ENCODE peak calls at places on chromosomes 11 and 22, in eight cellular contexts. Z, T, C, I, K, M, H and D are unnamed samples.

GRCh38 chr11:114195981-114196731 is 100.0 kb upstream of the NNMT start:
- DNase-seq in Z (no peak), T (no peak), C (peak), I (no peak), K (peak), M (no peak), H (no peak), D (no peak)

GRCh38 chr11:65843811-65844210 is 10.0 kb downstream of the SNX32 start:
- DNase-seq in Z (no peak), T (no peak), C (no peak), I (no peak), K (no peak), M (no peak), H (no peak), D (no peak)

GRCh38 chr11:95092549-95093324 is 3.1 kb downstream of the ENDOD1 start:
- DNase-seq in Z (no peak), T (no peak), C (peak), I (peak), K (peak), M (no peak), H (peak), D (no peak)

GRCh38 chr11:120215634-120216033 is 4.8 kb downstream of the OAF start:
- DNase-seq in Z (no peak), T (no peak), C (peak), I (no peak), K (peak), M (no peak), H (peak), D (peak)

GRCh38 chr11:11558826-11559225 is 63.0 kb downstream of the GALNT18 start:
- DNase-seq in Z (no peak), T (no peak), C (no peak), I (no peak), K (no peak), M (no peak), H (no peak), D (no peak)

GRCh38 chr11:68053117-68053516 is 14.3 kb downstream of the TCIRG1 start:
- DNase-seq in Z (no peak), T (no peak), C (no peak), I (no peak), K (no peak), M (no peak), H (no peak), D (no peak)

GRCh38 chr22:50503475-50504145 is 3.9 kb downstream of the LMF2 start:
- DNase-seq in Z (no peak), T (no peak), C (no peak), I (no peak), K (no peak), M (no peak), H (no peak), D (no peak)

GRCh38 chr11:103601230-103601846 is 435.1 kb upstream of the DDI1 start:
- DNase-seq in Z (peak), T (peak), C (peak), I (peak), K (peak), M (peak), H (peak), D (no peak)

GRCh38 chr22:39908737-39909136 is 7.9 kb downstream of the GRAP2 start:
- DNase-seq in Z (no peak), T (no peak), C (peak), I (no peak), K (no peak), M (no peak), H (no peak), D (no peak)

GRCh38 chr11:115330693-115331482 is 173.3 kb downstream of the CADM1 start:
- DNase-seq in Z (no peak), T (peak), C (no peak), I (no peak), K (no peak), M (no peak), H (no peak), D (no peak)

GRCh38 chr22:22085702-22086500 is 103.3 kb upstream of the TOP3B start:
- DNase-seq in Z (no peak), T (no peak), C (peak), I (no peak), K (no peak), M (no peak), H (no peak), D (no peak)

GRCh38 chr11:75505966-75506692 is 19.6 kb downstream of the GDPD5 start:
- DNase-seq in Z (no peak), T (no peak), C (no peak), I (no peak), K (no peak), M (no peak), H (no peak), D (peak)

GRCh38 chr11:8239056-8239455 is 24.6 kb downstream of the LMO1 start:
- DNase-seq in Z (no peak), T (no peak), C (no peak), I (no peak), K (no peak), M (no peak), H (no peak), D (no peak)

GRCh38 chr11:14503023-14503422 is 3.4 kb upstream of the COPB1 start:
- DNase-seq in Z (no peak), T (no peak), C (peak), I (no peak), K (no peak), M (no peak), H (peak), D (no peak)

GRCh38 chr11:76462317-76462716 is 17.5 kb downstream of the EMSY start:
- DNase-seq in Z (no peak), T (no peak), C (peak), I (no peak), K (no peak), M (no peak), H (peak), D (no peak)

GRCh38 chr11:78449866-78450265 is 32.2 kb upstream of the GAB2 start:
- DNase-seq in Z (no peak), T (no peak), C (peak), I (no peak), K (no peak), M (no peak), H (no peak), D (no peak)

GRCh38 chr22:30601464-30601863 is 5.5 kb upstream of the TCN2 start:
- DNase-seq in Z (no peak), T (no peak), C (no peak), I (no peak), K (no peak), M (no peak), H (no peak), D (no peak)

GRCh38 chr11:63445720-63446119 is 45.2 kb downstream of the PLAAT5 start:
- DNase-seq in Z (no peak), T (no peak), C (peak), I (no peak), K (peak), M (no peak), H (no peak), D (no peak)

GRCh38 chr11:2584812-2585565 is 114.8 kb downstream of the KCNQ1OT1 start:
- DNase-seq in Z (no peak), T (no peak), C (no peak), I (no peak), K (no peak), M (no peak), H (no peak), D (no peak)

GRCh38 chr11:134469627-134470026 is 57.6 kb upstream of the B3GAT1 start:
- DNase-seq in Z (no peak), T (peak), C (no peak), I (no peak), K (no peak), M (no peak), H (no peak), D (no peak)

GRCh38 chr22:49212466-49212865 is 615.2 kb downstream of the BRD1 start:
- DNase-seq in Z (no peak), T (no peak), C (no peak), I (no peak), K (no peak), M (no peak), H (no peak), D (peak)

GRCh38 chr11:78469905-78470304 is 52.3 kb upstream of the GAB2 start:
- DNase-seq in Z (no peak), T (no peak), C (no peak), I (no peak), K (no peak), M (no peak), H (no peak), D (no peak)